ENCODE peak calls at places on chromosomes 6 and 20, in five cellular contexts. G is heart right ventricle, D is mammary epithelial cell, C is tibial nerve, R is aorta. X is an unnamed sample.

GRCh38 chr20:18443841-18444240 is 23.0 kb downstream of the DZANK1 start:
- DNase-seq in G (no peak), D (no peak), C (no peak), R (no peak), X (no peak)

GRCh38 chr6:44272999-44273566 is 2.8 kb downstream of the TMEM151B start:
- DNase-seq in G (no peak), D (no peak), C (no peak), R (no peak), X (no peak)

GRCh38 chr6:141955621-141956020 is 177.1 kb upstream of the GJE1 start:
- DNase-seq in G (no peak), D (no peak), C (no peak), R (no peak), X (no peak)

GRCh38 chr20:36717657-36718056 is 28.2 kb downstream of the NDRG3 start:
- DNase-seq in G (no peak), D (no peak), C (no peak), R (no peak), X (no peak)

GRCh38 chr6:24428615-24429014 is 25.9 kb downstream of the MRS2 start:
- DNase-seq in G (no peak), D (peak; percentile 18), C (no peak), R (no peak), X (no peak)

GRCh38 chr6:113015249-113015648 is 668.1 kb downstream of the RFPL4B start:
- DNase-seq in G (no peak), D (no peak), C (no peak), R (no peak), X (peak; percentile 14)

GRCh38 chr6:46042355-46042999 is 26.8 kb upstream of the CLIC5 start:
- DNase-seq in G (peak; percentile 36), D (peak; percentile 48), C (no peak), R (no peak), X (peak; percentile 15)

GRCh38 chr6:8180327-8181161 is 78.2 kb upstream of the EEF1E1 start:
- DNase-seq in G (no peak), D (peak; percentile 55), C (no peak), R (no peak), X (no peak)

GRCh38 chr6:162118706-162119105 is 608.9 kb downstream of the PRKN start:
- DNase-seq in G (no peak), D (no peak), C (no peak), R (no peak), X (no peak)

GRCh38 chr20:13338999-13339411 is 117.9 kb downstream of the ISM1 start:
- DNase-seq in G (no peak), D (no peak), C (no peak), R (no peak), X (no peak)

GRCh38 chr20:20276806-20277530 is 90.9 kb upstream of the INSM1 start:
- DNase-seq in G (no peak), D (no peak), C (no peak), R (peak; percentile 70), X (no peak)

GRCh38 chr6:129621252-129621651 is 88.7 kb downstream of the ARHGAP18 start:
- DNase-seq in G (no peak), D (no peak), C (no peak), R (no peak), X (no peak)

GRCh38 chr6:98840385-98840784 is 6.0 kb downstream of the POU3F2 start:
- DNase-seq in G (no peak), D (no peak), C (no peak), R (no peak), X (no peak)

GRCh38 chr20:58458342-58459057 is 56.7 kb downstream of the APCDD1L start:
- DNase-seq in G (no peak), D (peak; percentile 27), C (no peak), R (no peak), X (no peak)

GRCh38 chr6:100171533-100172321 is 177.7 kb upstream of the MCHR2 start:
- DNase-seq in G (no peak), D (peak; percentile 90), C (no peak), R (no peak), X (no peak)

GRCh38 chr6:7143161-7143974 is 35.6 kb downstream of the RREB1 start:
- DNase-seq in G (no peak), D (no peak), C (no peak), R (no peak), X (no peak)

GRCh38 chr6:32816746-32817204 is at the start of gene HLA-DOB:
- DNase-seq in G (no peak), D (peak; percentile 92), C (no peak), R (no peak), X (no peak)

GRCh38 chr6:134303903-134304302 is 14.0 kb downstream of the SGK1 start:
- DNase-seq in G (no peak), D (no peak), C (no peak), R (no peak), X (no peak)

GRCh38 chr6:154656660-154657059 is 76.6 kb upstream of the SCAF8 start:
- DNase-seq in G (no peak), D (no peak), C (no peak), R (no peak), X (no peak)

GRCh38 chr6:16982827-16983226 is 119.0 kb upstream of the STMND1 start:
- DNase-seq in G (no peak), D (peak; percentile 11), C (no peak), R (no peak), X (no peak)

GRCh38 chr6:16989382-16989781 is 112.5 kb upstream of the STMND1 start:
- DNase-seq in G (no peak), D (no peak), C (no peak), R (no peak), X (no peak)

GRCh38 chr6:16985484-16986284 is 116.2 kb upstream of the STMND1 start:
- DNase-seq in G (no peak), D (peak; percentile 74), C (no peak), R (no peak), X (no peak)
- H3K27ac ChIP-seq in G (no peak overlapping the region), D (peak overlapping the region; percentile 10), C (no peak overlapping the region), R (no peak overlapping the region), X (peak overlapping the region; percentile 28)

GRCh38 chr20:59577037-59577808 is 27.1 kb upstream of the PHACTR3 start:
- DNase-seq in G (no peak), D (no peak), C (no peak), R (no peak), X (no peak)

GRCh38 chr20:59579404-59580207 is 24.7 kb upstream of the PHACTR3 start:
- DNase-seq in G (no peak), D (no peak), C (no peak), R (no peak), X (no peak)

GRCh38 chr20:59578602-59579403 is 25.5 kb upstream of the PHACTR3 start:
- DNase-seq in G (no peak), D (no peak), C (no peak), R (no peak), X (no peak)

GRCh38 chr20:59576216-59576953 is 28.0 kb upstream of the PHACTR3 start:
- DNase-seq in G (no peak), D (no peak), C (no peak), R (no peak), X (no peak)

GRCh38 chr20:59577809-59578601 is 26.3 kb upstream of the PHACTR3 start:
- DNase-seq in G (no peak), D (no peak), C (no peak), R (no peak), X (no peak)
- H3K4me3 ChIP-seq in G (peak overlapping the region; percentile 22), D (no peak overlapping the region), C (no peak overlapping the region), R (no peak overlapping the region), X (peak overlapping the region; percentile 65)

GRCh38 chr20:29408034-29408695 is 1849.3 kb upstream of the DEFB115 start:
- DNase-seq in G (no peak), D (no peak), C (no peak), R (no peak), X (no peak)
- H3K9me3 ChIP-seq in G (no peaks in the 10 kb centered on the region), D (peaks cover 42% of the 10 kb centered on the region), C (peaks cover 2% of the 10 kb centered on the region), R (no peaks in the 10 kb centered on the region), X (no peaks in the 10 kb centered on the region)

DNA sequence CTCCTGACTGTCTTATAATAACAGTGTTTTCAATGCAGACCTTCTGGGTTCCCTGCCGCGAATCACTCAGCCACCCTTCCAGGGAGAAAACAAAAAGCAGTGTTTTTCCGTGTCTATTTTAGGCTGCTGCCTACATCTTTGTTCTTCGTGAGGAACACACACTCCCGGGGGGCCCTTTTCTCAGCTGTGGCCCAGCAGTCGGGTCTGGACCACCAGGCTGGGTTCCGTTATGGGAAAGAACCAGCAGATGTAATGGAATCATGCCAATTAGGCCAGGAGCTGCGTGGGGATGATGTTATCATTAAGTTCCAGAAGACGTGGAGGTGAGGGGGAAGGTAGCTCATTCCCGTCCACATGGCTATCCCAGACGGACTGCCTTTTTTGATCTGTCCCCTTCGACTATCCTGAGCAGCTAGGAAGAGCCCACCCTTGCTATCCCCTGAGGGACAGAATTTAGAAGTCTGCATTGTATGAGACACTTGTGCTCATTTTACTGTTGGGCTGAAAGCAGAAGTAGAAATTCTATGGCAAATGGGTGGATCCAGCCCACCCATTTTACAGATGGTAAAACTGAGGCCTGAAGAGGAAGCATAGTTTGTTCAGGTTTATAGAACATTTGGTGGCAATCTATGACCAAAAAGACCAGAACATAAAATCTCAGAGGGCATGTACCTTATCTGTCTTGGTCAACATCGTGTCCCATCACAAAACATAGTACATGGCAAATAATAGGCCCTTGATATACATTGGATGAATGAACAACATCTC is 54.5 kb downstream of the KCNB1 start:
- DNase-seq in G (peak; percentile 59), D (no peak), C (peak; percentile 41), R (no peak), X (peak; percentile 34)
- H3K27ac ChIP-seq in G (peak overlapping the region; percentile 73), D (no peak overlapping the region), C (peak overlapping the region; percentile 42), R (no peak overlapping the region), X (peak overlapping the region; percentile 89)